ENCODE peak calls at places on chromosomes 1 and 21, in four cellular contexts. E is A673, A is trophoblast cell, W is mucosa of descending colon. T is an unnamed sample. For H3K36me3, the result is how much of the 10 kb centered on the place peaks cover.

GRCh38 chr1:213982515-213982813 is 5.3 kb upstream of the PROX1 start:
- DNase-seq in E (no peak), A (no peak), W (peak), T (no peak)

GRCh38 chr1:22534951-22535350 is 28.3 kb upstream of the EPHA8 start:
- DNase-seq in E (no peak), A (no peak), W (no peak), T (no peak)

GRCh38 chr1:205247130-205247921 is 19.6 kb downstream of the TMCC2 start:
- DNase-seq in E (no peak), A (no peak), W (no peak), T (no peak)

GRCh38 chr1:1470626-1471388 is 758 bp upstream of the ATAD3B start:
- DNase-seq in E (no peak), A (peak), W (peak), T (no peak)

GRCh38 chr1:87402192-87403046 is 73.7 kb downstream of the LMO4 start:
- DNase-seq in W (no peak), E (peak), A (no peak), T (no peak)

GRCh38 chr1:160607051-160608032 is 28.0 kb upstream of the CD84 start:
- DNase-seq in E (peak), W (no peak), A (peak), T (peak)

GRCh38 chr1:24642481-24643361 is at the start of gene SRRM1:
- DNase-seq in A (peak), E (peak), W (peak), T (peak)

GRCh38 chr1:205351984-205352713 is 4.6 kb downstream of the KLHDC8A start:
- DNase-seq in E (no peak), W (peak), A (no peak), T (no peak)

GRCh38 chr1:203992440-203992839 is 80.5 kb upstream of the SOX13 start:
- DNase-seq in A (no peak), W (no peak), E (no peak), T (no peak)

GRCh38 chr1:44029911-44030605 is 1.2 kb downstream of the SLC6A9 start:
- DNase-seq in E (peak), A (peak), W (peak), T (peak)

GRCh38 chr1:31981976-31982375 is 31.7 kb upstream of the KHDRBS1 start:
- DNase-seq in A (no peak), E (peak), W (no peak), T (no peak)

GRCh38 chr1:234683856-234684632 is 74.1 kb upstream of the IRF2BP2 start:
- DNase-seq in E (no peak), W (no peak), A (peak), T (no peak)

GRCh38 chr1:185654199-185654951 is 79.8 kb upstream of the HMCN1 start:
- DNase-seq in A (peak), W (no peak), E (no peak), T (no peak)

GRCh38 chr1:10819198-10819901 is 22.9 kb upstream of the CASZ1 start:
- DNase-seq in E (no peak), A (no peak), W (no peak), T (no peak)

GRCh38 chr1:102529446-102529845 is 532.7 kb upstream of the OLFM3 start:
- DNase-seq in W (no peak), E (no peak), A (no peak), T (no peak)

GRCh38 chr1:167278497-167278896 is 57.8 kb downstream of the POU2F1 start:
- DNase-seq in E (no peak), W (no peak), A (no peak), T (no peak)

GRCh38 chr21:16709866-16710550 is 802.8 kb upstream of the CXADR start:
- DNase-seq in A (no peak), W (no peak), E (no peak), T (no peak)

GRCh38 chr1:235954306-235955283 is 87.9 kb upstream of the LYST start:
- DNase-seq in W (peak), A (peak), E (no peak), T (no peak)

GRCh38 chr1:245290836-245291235 is 136.1 kb downstream of the KIF26B start:
- DNase-seq in E (no peak), W (no peak), A (no peak), T (no peak)

GRCh38 chr1:245292141-245292540 is 137.4 kb downstream of the KIF26B start:
- DNase-seq in W (no peak), A (no peak), E (no peak), T (no peak)

GRCh38 chr1:245291351-245291750 is 136.6 kb downstream of the KIF26B start:
- DNase-seq in E (no peak), W (no peak), A (no peak), T (no peak)

GRCh38 chr1:245292571-245292970 is 137.8 kb downstream of the KIF26B start:
- DNase-seq in E (no peak), W (no peak), A (no peak), T (no peak)

GRCh38 chr1:245294021-245294420 is 139.2 kb downstream of the KIF26B start:
- DNase-seq in A (no peak), W (no peak), E (no peak), T (no peak)
- H3K36me3 ChIP-seq in A (under half), W (under half), E (under half), T (under half)

GRCh38 chr1:26127235-26128163 is 15.9 kb downstream of the PDIK1L start:
- DNase-seq in W (no peak), A (peak), E (no peak), T (no peak)

GRCh38 chr1:26126321-26127084 is 14.9 kb downstream of the PDIK1L start:
- DNase-seq in A (peak), E (peak), W (peak), T (no peak)

GRCh38 chr1:26125382-26125781 is 13.8 kb downstream of the PDIK1L start:
- DNase-seq in E (no peak), A (no peak), W (no peak), T (no peak)

GRCh38 chr1:26124433-26125318 is 13.1 kb downstream of the PDIK1L start:
- DNase-seq in A (peak), W (no peak), E (no peak), T (no peak)

GRCh38 chr1:26125946-26126320 is 14.3 kb downstream of the PDIK1L start:
- DNase-seq in E (no peak), W (no peak), A (no peak), T (no peak)
- H3K4me3 ChIP-seq in E (no peak), W (no peak), A (no peak), T (no peak)

DNA sequence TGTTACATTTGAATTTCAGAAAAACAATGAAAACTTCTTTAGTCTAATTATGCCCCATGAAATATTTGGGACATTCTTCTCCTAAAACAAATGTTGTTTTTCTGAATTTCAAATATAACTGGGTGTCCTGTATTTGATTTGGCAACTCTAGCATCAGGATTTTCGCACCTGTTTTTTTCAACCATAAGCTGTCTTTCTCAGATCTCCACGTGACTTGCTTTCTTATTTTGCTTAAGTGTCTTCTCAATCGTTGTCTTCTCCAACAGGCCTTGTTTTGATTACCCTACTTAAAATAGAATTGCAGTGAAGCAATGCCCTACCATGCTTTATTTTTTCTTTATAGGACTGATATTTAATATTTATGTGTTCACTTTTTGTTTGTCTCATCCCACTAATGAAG is 752.8 kb upstream of the RGS18 start:
- DNase-seq in W (no peak), E (no peak), A (no peak), T (no peak)
- H3K36me3 ChIP-seq in W (under half), E (under half), A (under half), T (under half)

DNA sequence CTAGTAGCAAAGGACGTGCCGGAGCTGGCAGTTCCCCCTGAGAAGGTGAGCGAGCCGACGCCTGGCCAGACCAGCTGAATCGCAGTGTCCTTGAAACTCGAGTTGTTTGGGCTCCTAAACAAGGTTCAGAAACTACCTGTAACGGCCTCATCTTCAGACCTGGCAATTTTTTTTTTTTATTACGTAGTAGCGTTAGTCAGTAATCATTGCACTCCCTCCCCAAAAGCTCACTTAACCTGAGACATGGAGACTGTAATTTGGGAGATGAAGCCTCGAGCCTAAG is 409 bp downstream of the LHX8 start:
- DNase-seq in W (no peak), A (no peak), E (no peak), T (no peak)
- H3K4me3 ChIP-seq in W (no peak), A (no peak), E (no peak), T (no peak)

DNA sequence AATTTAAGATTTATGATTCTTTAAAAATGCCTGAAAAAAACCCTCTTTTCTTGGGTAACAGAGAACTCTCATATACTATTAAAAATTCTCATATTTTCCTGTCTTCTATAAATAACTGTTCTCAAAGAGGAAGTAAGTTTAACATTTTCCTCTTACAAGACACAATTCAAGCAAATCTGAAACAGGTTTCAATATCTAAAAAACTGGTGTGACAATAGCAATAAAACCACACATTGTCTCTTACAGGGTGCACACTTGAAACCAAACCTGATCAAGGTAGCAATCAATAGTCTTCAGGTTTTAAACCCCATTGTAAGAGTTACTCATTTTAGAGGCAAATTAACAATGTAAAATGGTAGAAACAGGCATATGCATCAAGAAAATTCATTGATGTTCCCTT is 28.0 kb downstream of the FUBP1 start:
- DNase-seq in E (no peak), W (no peak), A (no peak), T (no peak)
- H3K36me3 ChIP-seq in E (half or more), W (under half), A (under half), T (under half)

GRCh38 chr1:64082459-64082858 is 121.0 kb upstream of the UBE2U start:
- DNase-seq in W (no peak), E (no peak), A (peak), T (no peak)
- H3K4me3 ChIP-seq in W (no peak), E (no peak), A (no peak), T (no peak)